ENCODE peak calls at places on chromosomes 5 and 9, in five cellular contexts. P is PC-9, I is heart left ventricle, Y is uterus, S is HCT116. E is an unnamed sample.

GRCh38 chr5:72653586-72653985 is 146.4 kb upstream of the ZNF366 start:
- DNase-seq in P (peak), I (no peak), Y (no peak), S (no peak), E (no peak)

GRCh38 chr5:73903169-73903568 is 277.2 kb downstream of the ARHGEF28 start:
- DNase-seq in P (no peak), I (no peak), Y (no peak), S (no peak), E (no peak)

GRCh38 chr5:82641362-82641988 is 363.3 kb upstream of the RPS23 start:
- DNase-seq in P (peak), I (peak), Y (peak), S (peak), E (peak)

GRCh38 chr5:151275803-151276202 is 22.8 kb downstream of the GM2A start:
- DNase-seq in P (no peak), I (no peak), Y (no peak), S (no peak), E (no peak)

GRCh38 chr5:68189613-68190012 is 25.9 kb upstream of the PIK3R1 start:
- DNase-seq in P (no peak), I (no peak), Y (no peak), S (no peak), E (no peak)

GRCh38 chr5:51651889-51652288 is 268.6 kb downstream of the ISL1 start:
- DNase-seq in P (peak), I (no peak), Y (no peak), S (no peak), E (peak)

GRCh38 chr5:43895876-43896275 is 292.9 kb downstream of the NNT start:
- DNase-seq in P (no peak), I (no peak), Y (no peak), S (no peak), E (no peak)

GRCh38 chr5:156497816-156498215 is 170.9 kb downstream of the SGCD start:
- DNase-seq in P (no peak), I (peak), Y (no peak), S (no peak), E (no peak)

GRCh38 chr9:3475300-3476020 is 50.3 kb downstream of the RFX3 start:
- DNase-seq in P (no peak), I (no peak), Y (no peak), S (no peak), E (no peak)

GRCh38 chr9:22374021-22374420 is 72.6 kb upstream of the DMRTA1 start:
- DNase-seq in P (no peak), I (no peak), Y (no peak), S (no peak), E (no peak)

GRCh38 chr5:136517755-136518154 is 152.4 kb upstream of the TRPC7 start:
- DNase-seq in P (no peak), I (no peak), Y (no peak), S (no peak), E (no peak)

GRCh38 chr5:170493028-170493820 is 10.6 kb upstream of the KCNIP1 start:
- DNase-seq in P (no peak), I (no peak), Y (no peak), S (no peak), E (no peak)

GRCh38 chr5:150320048-150320555 is 17.4 kb upstream of the ARSI start:
- DNase-seq in P (peak), I (peak), Y (peak), S (no peak), E (peak)

GRCh38 chr5:67809589-67809988 is 406.0 kb upstream of the PIK3R1 start:
- DNase-seq in P (no peak), I (no peak), Y (peak), S (no peak), E (no peak)

GRCh38 chr5:117095803-117096332 is 521.2 kb upstream of the SEMA6A start:
- DNase-seq in P (no peak), I (no peak), Y (no peak), S (no peak), E (no peak)

GRCh38 chr5:157915638-157916037 is 56.7 kb upstream of the CLINT1 start:
- DNase-seq in P (no peak), I (peak), Y (peak), S (no peak), E (peak)

GRCh38 chr5:93794954-93795353 is 53.6 kb upstream of the POU5F2 start:
- DNase-seq in P (peak), I (no peak), Y (no peak), S (no peak), E (no peak)

GRCh38 chr9:85483214-85483613 is 258.5 kb downstream of the AGTPBP1 start:
- DNase-seq in P (no peak), I (no peak), Y (no peak), S (peak), E (no peak)

GRCh38 chr5:17238521-17239041 is 21.1 kb downstream of the BASP1 start:
- DNase-seq in P (peak), I (no peak), Y (no peak), S (no peak), E (peak)

GRCh38 chr5:121962347-121962670 is 534 bp downstream of the SRFBP1 start:
- DNase-seq in P (no peak), I (no peak), Y (no peak), S (no peak), E (no peak)

GRCh38 chr9:68536876-68537490 is 3.7 kb downstream of the TMEM252 start:
- DNase-seq in P (no peak), I (peak), Y (no peak), S (no peak), E (no peak)

GRCh38 chr9:124849801-124850200 is 3.5 kb upstream of the WDR38 start:
- DNase-seq in P (no peak), I (peak), Y (no peak), S (no peak), E (peak)

GRCh38 chr9:130891699-130892502 is 4.7 kb downstream of the QRFP start:
- DNase-seq in P (no peak), I (no peak), Y (no peak), S (no peak), E (no peak)

GRCh38 chr9:113886003-113886324 is 9.9 kb downstream of the ZNF618 start:
- DNase-seq in P (no peak), I (no peak), Y (peak), S (no peak), E (peak)

GRCh38 chr9:134162926-134163373 is 1.4 kb downstream of the RNU6ATAC start:
- DNase-seq in P (no peak), I (no peak), Y (no peak), S (no peak), E (no peak)

GRCh38 chr9:35948901-35949318 is 9.0 kb downstream of the OR2S2 start:
- DNase-seq in P (peak), I (no peak), Y (no peak), S (no peak), E (no peak)

GRCh38 chr9:95082401-95083084 is 235.0 kb downstream of the FANCC start:
- DNase-seq in P (no peak), I (peak), Y (no peak), S (no peak), E (no peak)

GRCh38 chr5:777756-778161 is 6.8 kb downstream of the ZDHHC11B start:
- DNase-seq in P (no peak), I (no peak), Y (peak), S (no peak), E (no peak)

GRCh38 chr9:35110327-35110758 is 5.3 kb downstream of the ATOSB start:
- DNase-seq in P (no peak), I (peak), Y (no peak), S (no peak), E (peak)

GRCh38 chr9:133525677-133526076 is 918 bp upstream of the MYMK start:
- DNase-seq in P (no peak), I (peak), Y (no peak), S (no peak), E (no peak)

GRCh38 chr9:94860678-94861588 is 134.4 kb downstream of the AOPEP start:
- DNase-seq in P (peak), I (no peak), Y (no peak), S (no peak), E (peak)

DNA sequence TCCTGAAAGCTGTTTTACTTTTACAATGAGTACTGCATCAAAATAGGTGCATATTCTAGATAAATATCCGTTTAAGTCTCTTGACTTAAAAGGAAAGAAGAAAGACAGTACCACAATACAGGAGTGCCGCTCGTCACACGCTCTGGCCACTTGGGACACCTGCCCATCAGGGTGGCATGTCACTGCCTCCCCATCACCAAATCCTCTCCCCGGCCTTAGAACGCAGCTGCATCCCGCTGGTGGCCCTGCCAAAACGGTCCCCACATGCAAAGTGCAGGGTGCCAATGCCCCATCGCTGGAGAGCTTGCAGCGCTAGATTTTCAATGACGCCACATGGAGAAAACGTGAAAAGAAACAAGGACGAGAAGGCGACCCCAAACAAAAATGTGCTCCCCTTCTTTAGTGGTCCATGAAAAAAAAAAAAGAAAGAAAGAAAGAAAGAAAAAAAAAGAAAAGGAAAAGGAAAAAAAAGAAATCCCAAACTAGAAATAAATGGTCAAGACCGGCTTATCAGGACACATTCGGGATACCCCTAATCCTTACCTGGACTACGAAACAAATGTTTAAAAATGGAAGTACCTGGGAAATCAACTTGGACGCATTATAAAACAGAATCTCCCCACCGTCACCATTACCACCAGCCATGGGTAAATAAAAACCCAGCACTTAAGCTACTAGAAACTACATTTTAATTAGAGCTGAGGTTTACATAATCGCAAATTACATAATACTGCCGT is 1.1 kb downstream of the ANKH start:
- DNase-seq in P (no peak), I (peak), Y (peak), S (no peak), E (no peak)
- TF ChIP-seq CTCF in P (no peak), I (no peak), Y (no peak), S (no peak), E (no peak)

DNA sequence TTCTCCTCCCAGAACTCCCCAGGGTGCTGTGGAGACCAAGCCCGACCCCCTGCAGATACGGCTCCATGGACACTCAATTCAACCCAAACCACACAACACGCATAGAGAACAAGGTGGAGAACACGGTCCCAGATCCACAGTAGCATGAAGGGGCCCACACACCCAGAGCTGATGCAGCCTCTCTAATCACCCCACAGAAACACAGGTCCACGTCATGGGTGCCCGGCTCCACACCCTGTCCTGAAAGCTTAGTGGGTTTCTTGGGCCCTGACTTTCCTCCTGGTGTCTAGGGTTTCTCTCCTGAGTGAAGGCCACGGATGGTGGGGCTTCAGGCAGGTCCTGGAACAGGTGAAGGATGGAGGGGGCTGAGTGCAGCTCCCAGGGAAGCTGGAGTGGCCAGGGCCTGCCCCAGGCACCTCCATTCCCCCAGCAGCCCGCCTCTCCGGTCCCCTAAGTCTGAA is 1.5 kb upstream of the SLC23A1 start:
- DNase-seq in P (no peak), I (peak), Y (no peak), S (no peak), E (no peak)
- H3K4me3 ChIP-seq in P (no peak), I (peak), Y (peak), S (no peak), E (no peak)

GRCh38 chr5:15601274-15601673 is 101.3 kb downstream of the FBXL7 start:
- DNase-seq in P (no peak), I (no peak), Y (no peak), S (no peak), E (no peak)
- TF ChIP-seq CTCF in P (no peak), I (no peak), Y (no peak), S (no peak), E (no peak)

GRCh38 chr5:141701341-141702119 is 19.5 kb upstream of the ARAP3 start:
- DNase-seq in P (no peak), I (no peak), Y (no peak), S (no peak), E (no peak)
- H3K4me3 ChIP-seq in P (no peak), I (peak), Y (no peak), S (no peak), E (no peak)

DNA sequence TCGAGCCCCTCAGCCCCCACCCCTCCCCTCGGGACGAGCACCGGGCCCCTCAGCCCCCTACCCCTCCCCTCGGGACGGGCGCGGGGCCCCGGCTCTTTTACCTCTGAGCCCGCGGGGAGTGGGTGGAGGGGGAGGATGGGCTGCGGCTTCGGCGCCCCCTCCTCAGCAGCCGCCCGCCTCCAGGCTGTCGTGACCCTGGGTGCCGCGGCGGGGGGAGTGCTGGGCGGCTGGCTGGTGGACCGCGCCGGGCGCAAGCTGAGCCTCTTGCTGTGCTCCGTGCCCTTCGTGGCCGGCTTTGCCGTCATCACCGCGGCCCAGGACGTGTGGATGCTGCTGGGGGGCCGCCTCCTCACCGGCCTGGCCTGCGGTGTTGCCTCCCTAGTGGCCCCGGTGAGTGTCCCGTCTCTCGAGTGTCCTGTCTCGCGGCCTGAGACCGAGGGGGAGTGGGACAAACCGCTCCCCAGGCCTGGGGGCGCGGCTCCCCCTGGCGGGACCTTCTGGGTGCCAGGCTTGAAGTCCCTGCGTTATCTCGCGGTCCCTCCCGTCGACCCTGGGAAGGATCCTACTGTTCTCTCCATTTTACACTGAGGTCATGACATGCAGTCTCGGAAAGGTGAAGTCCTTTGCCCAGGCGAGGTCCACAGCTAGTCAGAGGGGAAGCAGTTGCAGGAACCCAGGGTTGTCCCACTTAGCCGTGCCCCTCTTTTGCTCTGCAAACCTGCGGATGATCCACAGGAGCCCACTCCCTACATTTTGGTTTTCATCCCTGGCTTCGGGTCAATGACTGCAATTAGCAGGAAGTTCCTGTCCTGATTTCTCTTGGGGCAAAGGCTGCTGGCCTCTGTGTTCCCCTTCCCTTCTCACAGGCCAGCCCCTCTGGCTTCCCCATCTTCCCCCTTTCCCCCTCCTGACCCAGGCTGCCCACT is 1.0 kb downstream of the SLC2A8 start:
- DNase-seq in P (no peak), I (peak), Y (peak), S (no peak), E (peak)
- TF ChIP-seq CTCF in P (peak), I (peak), Y (peak), S (peak), E (peak)

GRCh38 chr5:140962190-140962589 is 4.1 kb upstream of the PCDHAC2 start:
- DNase-seq in P (no peak), I (no peak), Y (no peak), S (no peak), E (no peak)

GRCh38 chr5:140966293-140967225 is at the start of gene PCDHAC2:
- DNase-seq in P (no peak), I (peak), Y (peak), S (peak), E (peak)

GRCh38 chr5:140967226-140967893 is 1.1 kb downstream of the PCDHAC2 start:
- DNase-seq in P (no peak), I (no peak), Y (no peak), S (no peak), E (no peak)

GRCh38 chr5:140964356-140964755 is 1.9 kb upstream of the PCDHAC2 start:
- DNase-seq in P (no peak), I (no peak), Y (no peak), S (no peak), E (no peak)

DNA sequence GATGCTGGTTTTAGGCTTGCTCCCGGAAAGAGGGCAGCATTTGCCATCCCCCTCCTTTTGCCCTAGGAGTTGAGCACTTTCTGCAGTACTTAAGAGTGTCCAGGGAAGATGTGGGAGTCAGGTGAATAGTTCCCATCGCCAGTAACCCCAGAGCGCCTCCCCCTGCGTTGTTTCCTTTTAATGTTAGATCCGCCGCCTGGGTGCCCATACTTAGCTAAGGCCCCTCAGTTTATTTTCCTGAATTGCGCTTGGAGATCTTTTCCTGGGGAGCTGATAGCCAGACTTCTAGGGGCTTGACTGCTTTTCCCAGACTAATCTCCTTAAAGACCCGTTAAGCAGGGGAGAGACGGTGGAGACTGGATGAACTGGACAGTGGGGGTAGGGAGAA is 377 bp upstream of the PCDHAC2 start:
- DNase-seq in P (no peak), I (no peak), Y (peak), S (no peak), E (no peak)
- H3K4me3 ChIP-seq in P (peak), I (peak), Y (peak), S (peak), E (peak)

DNA sequence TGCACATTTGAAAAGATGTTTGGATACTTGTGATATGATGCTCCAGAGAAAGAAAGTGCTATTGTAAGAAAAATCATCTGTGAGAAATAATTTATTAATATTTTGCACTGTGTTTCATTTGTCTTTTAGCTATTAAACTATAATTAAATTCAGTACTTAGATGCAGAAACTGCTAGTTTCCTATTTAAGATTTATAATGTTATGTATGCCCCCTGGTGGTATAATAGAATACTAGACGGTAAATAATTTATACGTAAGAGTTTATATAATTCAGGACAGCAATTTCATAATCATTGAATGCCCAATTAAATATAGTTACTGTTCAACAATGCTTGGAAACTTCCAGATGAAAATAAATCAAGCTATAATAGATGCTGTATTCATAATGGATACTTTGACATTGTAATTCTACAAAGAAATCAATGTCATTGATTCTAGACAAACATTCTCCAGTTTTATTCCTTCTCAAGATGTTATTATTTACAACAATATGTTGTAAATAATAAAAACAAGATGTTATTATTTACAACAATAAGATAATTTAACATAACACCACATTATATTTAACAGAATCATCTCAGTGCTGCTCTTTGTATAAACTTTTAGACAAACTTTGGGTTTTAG is 101.0 kb downstream of the TMEM232 start:
- DNase-seq in P (peak), I (no peak), Y (no peak), S (peak), E (peak)
- TF ChIP-seq CTCF in P (peak), I (peak), Y (peak), S (peak), E (peak)

GRCh38 chr9:5698810-5699556 is 70.1 kb downstream of the RIC1 start:
- DNase-seq in P (no peak), I (no peak), Y (no peak), S (no peak), E (peak)

GRCh38 chr9:5695860-5696259 is 67.0 kb downstream of the RIC1 start:
- DNase-seq in P (no peak), I (no peak), Y (no peak), S (no peak), E (no peak)

GRCh38 chr9:5698004-5698403 is 69.1 kb downstream of the RIC1 start:
- DNase-seq in P (no peak), I (no peak), Y (no peak), S (no peak), E (no peak)

GRCh38 chr9:5696884-5697283 is 68.0 kb downstream of the RIC1 start:
- DNase-seq in P (no peak), I (no peak), Y (no peak), S (no peak), E (no peak)
- H3K4me3 ChIP-seq in P (no peak), I (no peak), Y (no peak), S (no peak), E (no peak)

GRCh38 chr9:111036946-111037743 is 1.1 kb downstream of the LPAR1 start:
- DNase-seq in P (no peak), I (no peak), Y (peak), S (peak), E (peak)

GRCh38 chr9:111040494-111040893 is 2.2 kb upstream of the LPAR1 start:
- DNase-seq in P (no peak), I (no peak), Y (no peak), S (no peak), E (no peak)

GRCh38 chr9:111039203-111039907 is 1.1 kb upstream of the LPAR1 start:
- DNase-seq in P (no peak), I (no peak), Y (no peak), S (peak), E (no peak)

GRCh38 chr9:111037744-111038335 is 430 bp downstream of the LPAR1 start:
- DNase-seq in P (no peak), I (peak), Y (no peak), S (peak), E (peak)

GRCh38 chr9:111038336-111039202 is at the start of gene LPAR1:
- DNase-seq in P (no peak), I (peak), Y (peak), S (peak), E (peak)
- TF ChIP-seq CTCF in P (no peak), I (no peak), Y (no peak), S (no peak), E (no peak)

E was measured in cardiac fibroblast.